ENCODE peak calls at places on chromosome 14, in five cellular contexts. One of them, this sample, is unnamed.

GRCh38 chr14:75440733-75441474 is 13.1 kb downstream of the JDP2 start:
- DNase-seq in heart right ventricle: peak; percentile 49
- DNase-seq in neural progenitor cell: no peak
- DNase-seq in GM12865: no peak
- DNase-seq in prostate gland: peak; percentile 56
- DNase-seq in this sample: no peak

GRCh38 chr14:56125772-56126411 is 7.7 kb downstream of the PELI2 start:
- DNase-seq in neural progenitor cell: no peak
- DNase-seq in heart right ventricle: no peak
- DNase-seq in prostate gland: no peak
- DNase-seq in GM12865: no peak
- DNase-seq in this sample: no peak

GRCh38 chr14:101113835-101114725 is 210.6 kb upstream of the RTL1 start:
- DNase-seq in heart right ventricle: no peak
- DNase-seq in GM12865: no peak
- DNase-seq in neural progenitor cell: no peak
- DNase-seq in prostate gland: no peak
- DNase-seq in this sample: no peak

GRCh38 chr14:31256534-31257243 is 49.1 kb upstream of the HECTD1 start:
- DNase-seq in GM12865: no peak
- DNase-seq in neural progenitor cell: no peak
- DNase-seq in prostate gland: no peak
- DNase-seq in heart right ventricle: no peak
- DNase-seq in this sample: no peak

GRCh38 chr14:32513571-32514009 is 184.5 kb downstream of the AKAP6 start:
- DNase-seq in GM12865: no peak
- DNase-seq in neural progenitor cell: no peak
- DNase-seq in prostate gland: no peak
- DNase-seq in heart right ventricle: no peak
- DNase-seq in this sample: no peak

GRCh38 chr14:77790566-77791224 is 9.2 kb upstream of the ADCK1 start:
- DNase-seq in GM12865: no peak
- DNase-seq in heart right ventricle: no peak
- DNase-seq in neural progenitor cell: no peak
- DNase-seq in prostate gland: no peak
- DNase-seq in this sample: no peak

GRCh38 chr14:76753799-76754198 is 7.5 kb upstream of the VASH1 start:
- DNase-seq in GM12865: no peak
- DNase-seq in heart right ventricle: no peak
- DNase-seq in neural progenitor cell: peak; percentile 1
- DNase-seq in prostate gland: peak; percentile 0
- DNase-seq in this sample: no peak

GRCh38 chr14:95269493-95269892 is 50.2 kb downstream of the CLMN start:
- DNase-seq in prostate gland: no peak
- DNase-seq in neural progenitor cell: no peak
- DNase-seq in GM12865: no peak
- DNase-seq in heart right ventricle: no peak
- DNase-seq in this sample: no peak

GRCh38 chr14:53412819-53413664 is 259.9 kb upstream of the DDHD1 start:
- DNase-seq in neural progenitor cell: peak; percentile 49
- DNase-seq in heart right ventricle: no peak
- DNase-seq in prostate gland: no peak
- DNase-seq in GM12865: peak; percentile 15
- DNase-seq in this sample: no peak

GRCh38 chr14:55589171-55589570 is 9.2 kb downstream of the KTN1 start:
- DNase-seq in prostate gland: no peak
- DNase-seq in neural progenitor cell: no peak
- DNase-seq in GM12865: no peak
- DNase-seq in heart right ventricle: no peak
- DNase-seq in this sample: no peak

DNA sequence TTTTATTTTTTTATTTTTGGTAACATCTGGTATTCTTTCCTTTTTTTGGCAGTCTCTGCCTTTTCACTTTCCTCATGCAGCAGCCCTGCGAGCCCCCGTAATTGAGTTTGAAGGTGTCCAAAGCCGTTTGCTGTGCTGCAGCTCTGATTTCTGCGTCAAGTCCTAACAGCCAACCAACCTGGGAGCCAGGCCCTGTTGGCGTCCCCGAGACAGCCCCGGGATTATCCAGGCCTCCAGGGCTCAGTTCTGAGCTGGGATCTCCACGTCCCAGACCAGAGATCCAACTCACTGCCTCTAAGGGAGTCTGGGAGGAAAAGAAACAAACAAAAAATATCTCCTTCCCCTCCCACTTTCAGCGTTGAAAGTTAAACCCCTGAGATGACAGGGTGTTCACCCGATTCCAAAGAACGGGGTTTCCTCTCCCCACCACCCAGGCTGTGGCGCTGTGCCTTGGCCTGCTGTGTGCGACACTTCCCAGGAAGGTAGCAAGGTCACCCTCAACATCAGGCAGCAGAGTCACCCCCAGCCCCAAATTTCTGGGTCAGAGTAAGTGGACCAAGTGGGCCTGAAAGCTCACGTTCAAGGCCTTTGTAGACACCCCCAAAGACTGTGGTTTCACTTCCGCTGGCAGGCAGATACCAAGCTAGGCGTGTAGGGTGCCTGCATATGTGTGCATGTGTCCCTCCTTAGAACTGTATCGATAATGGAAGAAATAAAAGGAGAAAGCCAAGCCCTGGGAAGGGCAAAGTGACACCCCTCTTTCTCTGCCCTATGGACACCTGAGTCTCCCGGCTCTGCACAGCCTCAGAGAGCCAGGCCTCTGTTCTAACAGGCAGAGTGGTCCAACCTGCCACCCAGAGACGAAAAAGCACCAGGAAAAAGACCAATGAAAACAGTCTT is 11.1 kb downstream of the BCL11B start:
- DNase-seq in neural progenitor cell: peak; percentile 33
- DNase-seq in heart right ventricle: no peak
- DNase-seq in GM12865: no peak
- DNase-seq in prostate gland: no peak
- DNase-seq in this sample: no peak
- H3K4me3 ChIP-seq in neural progenitor cell: no peak overlapping the region
- H3K4me3 ChIP-seq in heart right ventricle: no peak overlapping the region
- H3K4me3 ChIP-seq in GM12865: no peak overlapping the region
- H3K4me3 ChIP-seq in prostate gland: no peak overlapping the region
- H3K4me3 ChIP-seq in this sample: no peak overlapping the region

GRCh38 chr14:86540636-86541247 is 1010.8 kb downstream of the FLRT2 start:
- DNase-seq in heart right ventricle: no peak
- DNase-seq in prostate gland: no peak
- DNase-seq in GM12865: no peak
- DNase-seq in neural progenitor cell: no peak
- DNase-seq in this sample: no peak
- TF ChIP-seq CTCF in heart right ventricle: no peak
- TF ChIP-seq CTCF in prostate gland: no peak
- TF ChIP-seq CTCF in GM12865: no peak
- TF ChIP-seq CTCF in neural progenitor cell: no peak
- TF ChIP-seq CTCF in this sample: no peak

GRCh38 chr14:64549805-64550538 is at the start of gene PPP1R36:
- DNase-seq in GM12865: peak; percentile 22
- DNase-seq in heart right ventricle: no peak
- DNase-seq in neural progenitor cell: peak; percentile 32
- DNase-seq in prostate gland: no peak
- DNase-seq in this sample: no peak
- H3K4me3 ChIP-seq in GM12865: no peak within 1 kb of the TSS
- H3K4me3 ChIP-seq in heart right ventricle: peak within 1 kb of the TSS; percentile 51
- H3K4me3 ChIP-seq in neural progenitor cell: peak within 1 kb of the TSS; percentile 44
- H3K4me3 ChIP-seq in prostate gland: peak within 1 kb of the TSS; percentile 4
- H3K4me3 ChIP-seq in this sample: no peak within 1 kb of the TSS

GRCh38 chr14:59707778-59708635 is 131.4 kb upstream of the CCDC175 start:
- DNase-seq in GM12865: no peak
- DNase-seq in neural progenitor cell: no peak
- DNase-seq in heart right ventricle: no peak
- DNase-seq in prostate gland: no peak
- DNase-seq in this sample: no peak
- TF ChIP-seq CTCF in GM12865: no peak
- TF ChIP-seq CTCF in neural progenitor cell: no peak
- TF ChIP-seq CTCF in heart right ventricle: no peak
- TF ChIP-seq CTCF in prostate gland: peak; percentile 28
- TF ChIP-seq CTCF in this sample: no peak

DNA sequence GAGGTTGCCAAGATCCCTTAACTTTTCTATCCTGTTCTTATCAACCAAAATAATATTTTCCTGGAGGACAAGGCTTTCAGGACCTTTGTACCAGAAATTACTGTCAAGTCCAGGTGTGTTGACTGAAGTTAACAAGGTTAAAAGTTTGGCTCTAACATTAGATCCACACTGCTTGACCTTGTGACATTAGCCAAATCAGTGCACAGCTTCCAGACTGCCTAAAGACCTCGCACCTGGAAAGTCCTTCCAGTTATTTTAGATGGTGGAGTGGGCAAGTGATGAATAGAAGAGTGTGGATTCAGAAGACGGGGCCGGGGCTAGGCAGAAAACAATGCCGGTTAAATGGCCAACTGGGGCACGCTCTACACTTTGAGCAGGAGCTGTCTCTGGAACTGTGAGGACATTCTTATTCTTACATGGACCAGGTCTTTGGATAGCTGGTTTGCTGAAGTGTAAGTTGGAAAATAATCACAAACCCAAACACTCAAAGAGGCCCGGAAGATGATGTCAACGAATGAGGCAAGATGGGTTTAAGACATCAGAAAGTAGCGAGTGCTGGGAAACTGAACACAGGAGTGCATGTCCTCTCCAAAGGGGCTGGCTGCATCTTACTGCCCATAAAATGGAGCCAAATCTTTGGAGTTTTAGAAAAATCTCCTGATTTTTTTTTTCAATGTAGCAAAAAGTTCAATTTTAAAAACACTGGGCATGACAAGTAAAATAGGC is 56.3 kb downstream of the NIN start:
- DNase-seq in neural progenitor cell: no peak
- DNase-seq in GM12865: no peak
- DNase-seq in prostate gland: no peak
- DNase-seq in heart right ventricle: no peak
- DNase-seq in this sample: no peak
- H3K4me3 ChIP-seq in neural progenitor cell: no peak overlapping the region
- H3K4me3 ChIP-seq in GM12865: no peak overlapping the region
- H3K4me3 ChIP-seq in prostate gland: no peak overlapping the region
- H3K4me3 ChIP-seq in heart right ventricle: no peak overlapping the region
- H3K4me3 ChIP-seq in this sample: no peak overlapping the region